ENCODE peak calls at places on chromosomes 4 and X, in five cellular contexts. I is thoracic aorta, F is fibroblast of pulmonary artery, O is GM13977, P is neural crest cell. G is an unnamed sample.

GRCh38 chr4:156805696-156806095 is 165.9 kb downstream of the PDGFC start:
- DNase-seq in O (no peak), F (no peak), P (no peak), I (no peak), G (no peak)

GRCh38 chrX:372856-373640 is 13.7 kb downstream of the PPP2R3B start:
- DNase-seq in I (no peak), F (peak; percentile 34), P (no peak), O (no peak), G (no peak)

GRCh38 chrX:3501833-3502535 is 155.5 kb upstream of the MXRA5 start:
- DNase-seq in I (no peak), O (no peak), F (no peak), P (no peak), G (no peak)

GRCh38 chrX:39262641-39263040 is 461.4 kb downstream of the MID1IP1 start:
- DNase-seq in F (no peak), O (no peak), I (no peak), P (no peak), G (no peak)

GRCh38 chr4:91113130-91113706 is 986.0 kb downstream of the CCSER1 start:
- DNase-seq in P (no peak), F (peak; percentile 69), I (no peak), O (peak; percentile 23), G (no peak)

GRCh38 chr4:42906906-42907774 is 14.6 kb downstream of the GRXCR1 start:
- DNase-seq in O (no peak), I (no peak), F (no peak), P (no peak), G (no peak)

GRCh38 chrX:119391279-119391678 is 7.9 kb upstream of the SLC25A43 start:
- DNase-seq in O (peak; percentile 54), I (no peak), F (peak; percentile 48), P (no peak), G (no peak)

GRCh38 chr4:37837446-37837845 is 11.0 kb downstream of the PGM2 start:
- DNase-seq in I (no peak), P (no peak), O (no peak), F (peak; percentile 95), G (no peak)

GRCh38 chrX:129665916-129666644 is 11.3 kb upstream of the APLN start:
- DNase-seq in O (no peak), I (no peak), F (peak; percentile 85), P (no peak), G (no peak)

GRCh38 chr4:158172558-158173258 is at the start of gene GASK1B:
- DNase-seq in O (peak; percentile 36), P (no peak), I (no peak), F (peak; percentile 83), G (peak; percentile 33)

GRCh38 chrX:41457618-41458192 is 10.6 kb downstream of the NYX start:
- DNase-seq in F (no peak), O (no peak), I (no peak), P (no peak), G (no peak)

GRCh38 chr4:83490876-83491450 is 6.1 kb upstream of the ABRAXAS1 start:
- DNase-seq in P (no peak), O (peak; percentile 52), I (no peak), F (peak; percentile 56), G (peak; percentile 21)

GRCh38 chrX:10505726-10506125 is 114.7 kb downstream of the MID1 start:
- DNase-seq in O (no peak), P (no peak), I (no peak), F (no peak), G (no peak)

GRCh38 chr4:40180356-40180755 is 16.5 kb upstream of the RHOH start:
- DNase-seq in O (no peak), P (no peak), I (no peak), F (peak; percentile 91), G (no peak)

GRCh38 chr4:104490096-104490769 is 4.5 kb downstream of the CXXC4 start:
- DNase-seq in I (no peak), O (peak; percentile 66), P (no peak), F (no peak), G (no peak)

GRCh38 chrX:104419211-104419610 is 146.8 kb upstream of the IL1RAPL2 start:
- DNase-seq in O (no peak), I (no peak), P (no peak), F (peak; percentile 1), G (no peak)

GRCh38 chr4:6771229-6771671 is 11.3 kb upstream of the KIAA0232 start:
- DNase-seq in F (no peak), I (peak; percentile 86), O (no peak), P (no peak), G (no peak)

GRCh38 chr4:95249402-95250043 is 299.2 kb downstream of the UNC5C start:
- DNase-seq in O (no peak), P (no peak), F (no peak), I (no peak), G (no peak)

GRCh38 chrX:114162068-114162735 is 421.7 kb upstream of the HTR2C start:
- DNase-seq in P (peak; percentile 10), I (no peak), F (no peak), O (no peak), G (peak; percentile 15)

GRCh38 chr4:629916-630641 is 4.7 kb downstream of the PDE6B start:
- DNase-seq in P (no peak), O (no peak), I (no peak), F (no peak), G (no peak)

GRCh38 chr4:100539706-100540105 is 21.9 kb upstream of the EMCN start:
- DNase-seq in I (no peak), O (no peak), F (no peak), P (no peak), G (peak; percentile 4)

GRCh38 chr4:156873776-156874175 is 97.8 kb downstream of the PDGFC start:
- DNase-seq in O (no peak), P (no peak), F (no peak), I (no peak), G (no peak)

GRCh38 chr4:77776182-77777134 is 42.7 kb downstream of the CNOT6L start:
- DNase-seq in P (no peak), F (peak; percentile 14), I (no peak), O (no peak), G (no peak)

GRCh38 chr4:90580271-90580825 is 453.2 kb downstream of the CCSER1 start:
- DNase-seq in F (no peak), P (no peak), I (no peak), O (no peak), G (no peak)

GRCh38 chr4:176769519-176769918 is 23.2 kb downstream of the VEGFC start:
- DNase-seq in P (no peak), O (no peak), I (no peak), F (peak; percentile 96), G (no peak)

GRCh38 chr4:101795704-101796103 is 5.2 kb downstream of the BANK1 start:
- DNase-seq in F (no peak), O (no peak), P (no peak), I (no peak), G (no peak)

GRCh38 chr4:20506827-20507226 is 193.4 kb upstream of the PACRGL start:
- DNase-seq in F (peak; percentile 87), I (no peak), O (no peak), P (no peak), G (no peak)

GRCh38 chrX:77426811-77427210 is 20.4 kb upstream of the FGF16 start:
- DNase-seq in F (peak; percentile 51), O (no peak), I (no peak), P (no peak), G (no peak)

GRCh38 chrX:3548743-3549441 is 164.6 kb downstream of the PRKX start:
- DNase-seq in O (no peak), F (peak; percentile 77), P (no peak), I (no peak), G (no peak)

DNA sequence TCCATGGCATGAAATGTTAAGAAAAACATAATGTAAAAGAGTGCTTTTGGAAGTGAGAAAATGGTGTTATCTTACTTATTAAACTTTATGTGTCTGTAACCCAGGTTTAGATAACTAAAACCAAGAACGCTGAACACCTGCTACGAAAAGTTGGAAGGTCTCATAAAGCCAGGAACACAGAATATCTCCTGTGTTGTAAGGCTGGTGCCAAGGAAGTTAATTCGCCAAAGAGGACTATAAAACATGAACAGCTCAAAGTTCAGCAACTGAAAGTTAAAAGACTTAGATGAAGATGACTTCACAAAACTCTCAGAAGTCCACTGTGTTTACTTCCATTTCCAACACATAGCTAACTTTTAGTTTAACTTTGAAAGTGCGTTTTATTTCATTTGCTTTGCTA is 54.3 kb downstream of the GPRIN3 start:
- DNase-seq in P (no peak), F (no peak), O (no peak), I (no peak), G (no peak)
- TF ChIP-seq CTCF in P (no peak), F (no peak), O (no peak), I (no peak), G (no peak)

GRCh38 chrX:111568356-111568755 is 56.9 kb downstream of the SERTM2 start:
- DNase-seq in P (no peak), I (no peak), F (peak; percentile 25), O (no peak), G (peak; percentile 4)
- TF ChIP-seq CTCF in P (peak; percentile 61), I (no peak), F (peak; percentile 50), O (no peak), G (peak; percentile 30)

DNA sequence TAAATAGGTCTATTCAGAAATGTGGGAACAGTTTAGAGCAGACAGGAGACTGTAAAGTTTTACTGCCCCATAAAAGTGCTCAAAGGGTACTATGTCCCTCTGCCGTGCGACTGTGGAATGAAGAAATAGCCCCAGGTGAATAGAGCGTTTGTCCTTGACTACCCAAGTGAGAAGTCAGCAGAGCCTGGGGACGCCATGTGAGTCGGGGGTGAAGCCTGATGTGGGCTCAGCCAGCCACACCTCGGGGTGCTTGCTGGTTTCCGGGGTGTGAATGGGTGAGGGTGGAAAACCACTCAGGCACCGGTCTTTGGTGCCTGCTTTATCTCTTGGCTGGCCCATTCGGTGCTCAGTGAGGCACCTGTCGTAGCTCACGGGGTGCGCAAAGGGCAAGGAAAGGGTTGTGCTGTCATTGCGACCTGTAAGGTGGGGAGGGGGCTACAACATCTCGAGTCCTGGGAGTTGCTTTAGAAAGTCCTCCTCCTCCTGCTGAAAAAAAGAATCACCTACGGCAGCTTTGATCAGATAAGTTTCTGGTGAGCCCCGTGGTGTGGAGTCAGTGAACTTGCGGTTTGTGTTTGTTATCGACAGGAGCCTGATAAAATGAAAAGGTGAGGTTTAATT is 895 bp downstream of the TRIM2 start:
- DNase-seq in P (no peak), I (no peak), F (no peak), O (no peak), G (no peak)
- TF ChIP-seq CTCF in P (peak; percentile 29), I (no peak), F (no peak), O (no peak), G (no peak)

GRCh38 chr4:154593868-154594267 is 3.3 kb upstream of the FGA start:
- DNase-seq in O (no peak), I (no peak), F (no peak), P (no peak), G (no peak)
- TF ChIP-seq CTCF in O (no peak), I (no peak), F (no peak), P (no peak), G (no peak)

GRCh38 chr4:106898621-106899230 is 137.4 kb downstream of the DKK2 start:
- DNase-seq in F (peak; percentile 76), O (peak; percentile 28), P (peak; percentile 43), I (no peak), G (peak; percentile 61)
- TF ChIP-seq CTCF in F (peak; percentile 94), O (peak; percentile 78), P (peak; percentile 89), I (peak; percentile 52), G (peak; percentile 84)

G was measured in endothelial cell.